ENCODE peak calls at places on chromosomes 13 and 19, in seven cellular contexts. T is activated T-helper 1 cell treated with anti-CD3 and anti-CD28 coated beads, Interleukin-2, amount 50 U/mL, for 16 hours; D is HEK293T; L is stimulated activated CD8-positive, alpha-beta memory T cell treated with anti-CD3 and anti-CD28 coated beads, Interleukin-12 subunit alpha, Interleukin-12 subunit beta, amount 100 ng/mL, for 4 hours; W is non-pigmented ciliary epithelial cell; K is glutamatergic neuron; I is stimulated activated CD4-positive, alpha-beta T cell treated with anti-CD3 and anti-CD28 coated beads, Interleukin-4, amount 100 ng/mL, for 24 hours. V is an unnamed sample.

GRCh38 chr13:63433546-63434150 is 2018.0 kb upstream of the PCDH20 start:
- DNase-seq in T (no peak), D (no peak), L (no peak), W (peak), K (no peak), I (no peak), V (no peak)

GRCh38 chr13:30806784-30807183 is 71.4 kb downstream of the ALOX5AP start:
- DNase-seq in T (no peak), D (no peak), L (no peak), W (no peak), K (no peak), I (no peak), V (no peak)

GRCh38 chr19:48553676-48554384 is 1.9 kb downstream of the SULT2B1 start:
- DNase-seq in T (no peak), D (no peak), L (no peak), W (no peak), K (no peak), I (no peak), V (no peak)

GRCh38 chr19:38674388-38675133 is 27.1 kb downstream of the ACTN4 start:
- DNase-seq in T (no peak), D (no peak), L (no peak), W (no peak), K (no peak), I (no peak), V (no peak)

GRCh38 chr13:52903320-52903719 is 54.9 kb upstream of the PCDH8 start:
- DNase-seq in T (no peak), D (no peak), L (no peak), W (no peak), K (no peak), I (no peak), V (no peak)

GRCh38 chr13:110338441-110339101 is 31.5 kb downstream of the COL4A2 start:
- DNase-seq in T (no peak), D (no peak), L (no peak), W (no peak), K (no peak), I (no peak), V (peak)

GRCh38 chr19:40512473-40513344 is 45.9 kb downstream of the SPTBN4 start:
- DNase-seq in T (no peak), D (no peak), L (no peak), W (no peak), K (peak), I (no peak), V (no peak)

GRCh38 chr13:100234006-100234405 is 145.1 kb downstream of the PCCA start:
- DNase-seq in T (no peak), D (no peak), L (no peak), W (no peak), K (no peak), I (no peak), V (no peak)

GRCh38 chr19:28234637-28235036 is 978.3 kb downstream of the UQCRFS1 start:
- DNase-seq in T (no peak), D (no peak), L (no peak), W (peak), K (no peak), I (no peak), V (no peak)

GRCh38 chr19:33419763-33420080 is 46.2 kb downstream of the CEBPG start:
- DNase-seq in T (no peak), D (no peak), L (no peak), W (no peak), K (peak), I (no peak), V (no peak)

GRCh38 chr13:27650312-27650711 is 28.6 kb downstream of the POLR1D start:
- DNase-seq in T (no peak), D (no peak), L (no peak), W (no peak), K (no peak), I (no peak), V (no peak)

GRCh38 chr13:24217601-24218281 is 57.2 kb downstream of the SPATA13 start:
- DNase-seq in T (no peak), D (no peak), L (no peak), W (no peak), K (no peak), I (no peak), V (no peak)

V was measured in AG04449.